ENCODE peak calls at places on chromosomes 2 and 18, in eight cellular contexts. One of them, this sample, is unnamed.

GRCh38 chr2:98348066-98348561 is 1.9 kb downstream of the CNGA3 start:
- DNase-seq in T-cell: no peak
- DNase-seq in hepatocyte: no peak
- DNase-seq in effector CD4-positive, alpha-beta T cell: no peak
- DNase-seq in dorsolateral prefrontal cortex: peak
- DNase-seq in pancreas: no peak
- DNase-seq in endothelial cell of umbilical vein: no peak
- DNase-seq in NAMALWA: peak
- DNase-seq in this sample: no peak

GRCh38 chr2:10123281-10123680 is 742 bp downstream of the RRM2 start:
- DNase-seq in NAMALWA: peak
- DNase-seq in pancreas: no peak
- DNase-seq in effector CD4-positive, alpha-beta T cell: no peak
- DNase-seq in endothelial cell of umbilical vein: no peak
- DNase-seq in T-cell: peak
- DNase-seq in dorsolateral prefrontal cortex: no peak
- DNase-seq in hepatocyte: no peak
- DNase-seq in this sample: no peak

GRCh38 chr2:99278793-99279291 is 22.2 kb downstream of the LYG1 start:
- DNase-seq in dorsolateral prefrontal cortex: no peak
- DNase-seq in effector CD4-positive, alpha-beta T cell: no peak
- DNase-seq in NAMALWA: no peak
- DNase-seq in T-cell: no peak
- DNase-seq in pancreas: no peak
- DNase-seq in endothelial cell of umbilical vein: no peak
- DNase-seq in hepatocyte: peak
- DNase-seq in this sample: peak

GRCh38 chr18:79581911-79582310 is 97.7 kb upstream of the CTDP1 start:
- DNase-seq in endothelial cell of umbilical vein: no peak
- DNase-seq in pancreas: no peak
- DNase-seq in effector CD4-positive, alpha-beta T cell: no peak
- DNase-seq in dorsolateral prefrontal cortex: no peak
- DNase-seq in T-cell: no peak
- DNase-seq in hepatocyte: no peak
- DNase-seq in NAMALWA: no peak
- DNase-seq in this sample: no peak

GRCh38 chr2:23241106-23241505 is 143.9 kb upstream of the KLHL29 start:
- DNase-seq in NAMALWA: no peak
- DNase-seq in T-cell: no peak
- DNase-seq in hepatocyte: no peak
- DNase-seq in pancreas: no peak
- DNase-seq in effector CD4-positive, alpha-beta T cell: no peak
- DNase-seq in endothelial cell of umbilical vein: no peak
- DNase-seq in dorsolateral prefrontal cortex: no peak
- DNase-seq in this sample: no peak

GRCh38 chr2:101036562-101036961 is 34.5 kb downstream of the RPL31 start:
- DNase-seq in pancreas: no peak
- DNase-seq in endothelial cell of umbilical vein: peak
- DNase-seq in NAMALWA: peak
- DNase-seq in hepatocyte: no peak
- DNase-seq in dorsolateral prefrontal cortex: no peak
- DNase-seq in T-cell: no peak
- DNase-seq in effector CD4-positive, alpha-beta T cell: no peak
- DNase-seq in this sample: peak

GRCh38 chr2:160498147-160498546 is 4.5 kb upstream of the RBMS1 start:
- DNase-seq in NAMALWA: no peak
- DNase-seq in pancreas: no peak
- DNase-seq in effector CD4-positive, alpha-beta T cell: no peak
- DNase-seq in dorsolateral prefrontal cortex: no peak
- DNase-seq in hepatocyte: no peak
- DNase-seq in endothelial cell of umbilical vein: no peak
- DNase-seq in T-cell: no peak
- DNase-seq in this sample: no peak

GRCh38 chr2:241741016-241741415 is 6.6 kb downstream of the D2HGDH start:
- DNase-seq in dorsolateral prefrontal cortex: no peak
- DNase-seq in hepatocyte: no peak
- DNase-seq in effector CD4-positive, alpha-beta T cell: no peak
- DNase-seq in NAMALWA: no peak
- DNase-seq in T-cell: peak
- DNase-seq in pancreas: no peak
- DNase-seq in endothelial cell of umbilical vein: no peak
- DNase-seq in this sample: no peak

GRCh38 chr2:195535911-195536522 is 121.0 kb upstream of the SLC39A10 start:
- DNase-seq in pancreas: no peak
- DNase-seq in endothelial cell of umbilical vein: no peak
- DNase-seq in effector CD4-positive, alpha-beta T cell: peak
- DNase-seq in hepatocyte: no peak
- DNase-seq in dorsolateral prefrontal cortex: peak
- DNase-seq in T-cell: peak
- DNase-seq in NAMALWA: peak
- DNase-seq in this sample: no peak

GRCh38 chr2:47190188-47190818 is 35.2 kb upstream of the STPG4 start:
- DNase-seq in effector CD4-positive, alpha-beta T cell: no peak
- DNase-seq in NAMALWA: no peak
- DNase-seq in endothelial cell of umbilical vein: peak
- DNase-seq in dorsolateral prefrontal cortex: no peak
- DNase-seq in hepatocyte: no peak
- DNase-seq in T-cell: no peak
- DNase-seq in pancreas: no peak
- DNase-seq in this sample: peak

GRCh38 chr18:56574827-56575226 is 63.6 kb downstream of the TXNL1 start:
- DNase-seq in pancreas: no peak
- DNase-seq in NAMALWA: no peak
- DNase-seq in hepatocyte: peak
- DNase-seq in T-cell: no peak
- DNase-seq in effector CD4-positive, alpha-beta T cell: no peak
- DNase-seq in endothelial cell of umbilical vein: peak
- DNase-seq in dorsolateral prefrontal cortex: no peak
- DNase-seq in this sample: peak

GRCh38 chr2:101357386-101357785 is 29.9 kb downstream of the CREG2 start:
- DNase-seq in NAMALWA: no peak
- DNase-seq in endothelial cell of umbilical vein: no peak
- DNase-seq in effector CD4-positive, alpha-beta T cell: no peak
- DNase-seq in hepatocyte: no peak
- DNase-seq in dorsolateral prefrontal cortex: no peak
- DNase-seq in T-cell: no peak
- DNase-seq in pancreas: no peak
- DNase-seq in this sample: no peak

GRCh38 chr18:57428221-57429150 is 6.7 kb upstream of the ONECUT2 start:
- DNase-seq in pancreas: no peak
- DNase-seq in NAMALWA: no peak
- DNase-seq in T-cell: no peak
- DNase-seq in effector CD4-positive, alpha-beta T cell: no peak
- DNase-seq in endothelial cell of umbilical vein: no peak
- DNase-seq in hepatocyte: no peak
- DNase-seq in dorsolateral prefrontal cortex: no peak
- DNase-seq in this sample: no peak

This sample was measured in adipocyte.